ENCODE peak calls at places on chromosomes 2 and 18, in four cellular contexts. X, E, Z and L are unnamed samples.
A peak's percentile ranks its signal among the peaks of the same experiment; 100 is the strongest.

GRCh38 chr2:197145471-197146056 is 165.0 kb downstream of the ANKRD44 start:
- DNase-seq in X (no peak), E (no peak), Z (peak; percentile 20), L (no peak)

GRCh38 chr2:148959745-148960144 is 78.8 kb upstream of the LYPD6B start:
- DNase-seq in X (no peak), E (no peak), Z (no peak), L (no peak)

GRCh38 chr2:100230754-100231153 is 88.4 kb upstream of the AFF3 start:
- DNase-seq in X (no peak), E (no peak), Z (no peak), L (peak; percentile 70)

GRCh38 chr18:75309564-75309963 is 99.0 kb downstream of the TSHZ1 start:
- DNase-seq in X (no peak), E (no peak), Z (no peak), L (no peak)

GRCh38 chr2:39642054-39642742 is 23.5 kb upstream of the TMEM178A start:
- DNase-seq in X (no peak), E (peak; percentile 13), Z (no peak), L (no peak)

GRCh38 chr2:156897548-156897947 is 360.0 kb upstream of the GALNT5 start:
- DNase-seq in X (no peak), E (no peak), Z (no peak), L (no peak)

GRCh38 chr2:226649871-226650660 is 149.6 kb downstream of the IRS1 start:
- DNase-seq in X (peak; percentile 78), E (peak; percentile 97), Z (peak; percentile 82), L (peak; percentile 97)

GRCh38 chr2:128497461-128497860 is 178.8 kb upstream of the HS6ST1 start:
- DNase-seq in X (peak; percentile 25), E (no peak), Z (no peak), L (no peak)

GRCh38 chr2:161594445-161594844 is 29.8 kb upstream of the SLC4A10 start:
- DNase-seq in X (no peak), E (no peak), Z (no peak), L (no peak)

GRCh38 chr2:42105330-42106256 is 57.8 kb downstream of the PKDCC start:
- DNase-seq in X (no peak), E (no peak), Z (peak; percentile 67), L (no peak)

GRCh38 chr18:48475635-48476549 is 62.9 kb upstream of the CTIF start:
- DNase-seq in X (no peak), E (peak; percentile 67), Z (peak; percentile 35), L (peak; percentile 42)

GRCh38 chr2:65514555-65515195 is 82.3 kb upstream of the SPRED2 start:
- DNase-seq in X (no peak), E (no peak), Z (no peak), L (no peak)

GRCh38 chr2:28633739-28634138 is 117.9 kb upstream of the PPP1CB start:
- DNase-seq in X (no peak), E (no peak), Z (peak; percentile 8), L (peak; percentile 85)

GRCh38 chr18:44599409-44599808 is 81.3 kb upstream of the SETBP1 start:
- DNase-seq in X (no peak), E (no peak), Z (no peak), L (no peak)

GRCh38 chr2:239944706-239945551 is 80.2 kb downstream of the NDUFA10 start:
- DNase-seq in X (peak; percentile 55), E (no peak), Z (no peak), L (no peak)

GRCh38 chr2:226873826-226874225 is 38.0 kb downstream of the RHBDD1 start:
- DNase-seq in X (no peak), E (no peak), Z (no peak), L (no peak)

GRCh38 chr2:216590780-216591179 is 42.4 kb upstream of the IGFBP2 start:
- DNase-seq in X (peak; percentile 67), E (no peak), Z (no peak), L (no peak)

GRCh38 chr2:119216994-119217393 is 6.6 kb upstream of the STEAP3 start:
- DNase-seq in X (no peak), E (no peak), Z (no peak), L (no peak)

GRCh38 chr2:184906709-184907108 is 308.4 kb downstream of the ZNF804A start:
- DNase-seq in X (no peak), E (no peak), Z (no peak), L (no peak)

GRCh38 chr2:223469270-223470057 is 132.7 kb downstream of the SCG2 start:
- DNase-seq in X (peak; percentile 80), E (no peak), Z (peak; percentile 10), L (no peak)

GRCh38 chr2:164717000-164717597 is 95.8 kb upstream of the GRB14 start:
- DNase-seq in X (no peak), E (peak; percentile 10), Z (no peak), L (no peak)

GRCh38 chr2:36367497-36368353 is 12.1 kb downstream of the CRIM1 start:
- DNase-seq in X (no peak), E (no peak), Z (no peak), L (peak; percentile 62)

GRCh38 chr2:181364492-181365175 is 92.6 kb upstream of the ITGA4 start:
- DNase-seq in X (no peak), E (no peak), Z (no peak), L (no peak)

GRCh38 chr2:67867735-67868134 is 195.1 kb downstream of the C1D start:
- DNase-seq in X (no peak), E (no peak), Z (no peak), L (no peak)

GRCh38 chr2:174586418-174586817 is 11.2 kb downstream of the WIPF1 start:
- DNase-seq in X (no peak), E (no peak), Z (no peak), L (no peak)

GRCh38 chr2:8154936-8155335 is 526.9 kb upstream of the ID2 start:
- DNase-seq in X (no peak), E (no peak), Z (no peak), L (no peak)

GRCh38 chr2:98454073-98454472 is 9.4 kb downstream of the INPP4A start:
- DNase-seq in X (no peak), E (no peak), Z (no peak), L (no peak)
- TF ChIP-seq POLR2AphosphoS5 in X (no peak), E (no peak), Z (no peak), L (no peak)

GRCh38 chr2:15645720-15646385 is 54.2 kb downstream of the DDX1 start:
- DNase-seq in X (no peak), E (no peak), Z (no peak), L (no peak)
- H3K27ac ChIP-seq in X (no peak overlapping the region), E (no peak overlapping the region), Z (no peak overlapping the region), L (no peak overlapping the region)

DNA sequence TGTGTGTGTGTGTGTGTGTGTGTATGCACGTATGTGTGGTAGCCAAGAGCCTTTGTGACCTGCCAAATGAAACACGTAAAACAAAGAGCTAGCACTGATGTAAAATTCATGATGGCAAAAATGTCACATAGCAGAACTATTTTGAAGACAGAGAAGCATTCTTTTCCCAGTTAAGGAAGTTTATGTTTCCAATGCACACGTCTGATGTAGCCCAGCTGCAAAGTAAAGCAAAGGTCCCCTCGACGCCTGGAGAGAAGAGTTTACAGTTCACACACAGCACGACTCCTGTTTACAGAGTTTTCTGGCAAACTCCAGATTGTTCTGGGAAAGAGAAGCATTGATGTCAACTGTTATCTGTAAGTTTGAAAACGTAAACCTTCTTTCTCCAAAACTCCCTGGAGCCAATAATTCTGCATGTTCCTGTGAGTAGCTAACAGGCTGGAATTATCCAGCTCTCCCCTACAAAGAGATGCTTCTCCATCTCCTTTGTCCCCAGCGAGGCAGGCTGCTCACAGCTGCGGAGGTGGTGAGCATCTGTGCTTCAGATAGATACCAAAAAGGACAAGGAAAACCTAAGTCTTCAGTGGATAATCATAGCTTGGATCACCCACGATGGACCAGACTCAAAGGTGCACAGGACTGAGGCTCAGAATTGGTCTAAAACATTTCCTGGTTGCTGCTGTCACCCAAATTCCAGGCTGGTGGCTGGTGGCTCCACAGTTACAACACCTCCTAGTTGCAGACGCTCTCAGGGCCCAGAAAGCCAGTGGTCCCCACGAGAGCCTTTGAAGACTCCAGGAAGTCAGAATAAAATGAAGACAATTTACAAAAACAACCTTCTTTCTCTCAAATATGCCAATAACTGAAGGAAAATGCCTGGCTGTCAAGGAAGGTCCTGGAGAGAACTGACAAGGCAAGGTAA is 87.5 kb downstream of the COL6A3 start:
- DNase-seq in X (no peak), E (no peak), Z (no peak), L (no peak)
- TF ChIP-seq POLR2AphosphoS5 in X (no peak), E (no peak), Z (peak; percentile 43), L (peak; percentile 53)

GRCh38 chr18:58861853-58862252 is 2.8 kb upstream of the ZNF532 start:
- DNase-seq in X (no peak), E (no peak), Z (no peak), L (no peak)
- H3K27ac ChIP-seq in X (no peak overlapping the region), E (no peak overlapping the region), Z (peak overlapping the region; percentile 91), L (peak overlapping the region; percentile 100)

GRCh38 chr2:195490304-195490703 is 166.7 kb upstream of the SLC39A10 start:
- DNase-seq in X (no peak), E (no peak), Z (no peak), L (no peak)

GRCh38 chr2:195486520-195486919 is 170.5 kb upstream of the SLC39A10 start:
- DNase-seq in X (no peak), E (no peak), Z (no peak), L (no peak)

GRCh38 chr2:195488567-195488966 is 168.5 kb upstream of the SLC39A10 start:
- DNase-seq in X (no peak), E (no peak), Z (no peak), L (no peak)

GRCh38 chr2:195486987-195487644 is 169.9 kb upstream of the SLC39A10 start:
- DNase-seq in X (no peak), E (peak; percentile 7), Z (no peak), L (no peak)

DNA sequence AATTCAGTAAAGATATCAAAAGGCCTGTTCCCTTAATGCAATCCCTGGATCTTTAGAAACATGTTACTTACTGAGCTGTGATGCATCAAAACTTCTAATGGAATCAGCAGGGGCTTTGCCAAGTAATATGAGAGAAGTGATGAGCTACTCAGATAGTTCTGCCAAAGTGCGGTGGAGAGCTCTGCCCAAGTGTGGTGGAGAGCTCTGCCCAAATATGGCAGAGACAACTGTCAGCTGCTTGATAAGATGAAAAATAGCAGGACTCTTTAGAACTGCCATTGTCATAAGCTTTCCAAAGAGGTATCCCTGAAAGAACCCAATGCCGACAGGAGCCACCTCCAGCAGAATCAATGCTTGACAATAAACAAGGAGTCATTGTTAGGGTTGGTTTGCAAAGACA is 167.9 kb upstream of the SLC39A10 start:
- DNase-seq in X (no peak), E (no peak), Z (no peak), L (no peak)
- TF ChIP-seq POLR2AphosphoS5 in X (no peak), E (no peak), Z (no peak), L (no peak)

GRCh38 chr2:61639721-61640120 is 101.6 kb upstream of the XPO1 start:
- DNase-seq in X (no peak), E (no peak), Z (no peak), L (no peak)

GRCh38 chr2:61633250-61633649 is 95.1 kb upstream of the XPO1 start:
- DNase-seq in X (no peak), E (no peak), Z (no peak), L (no peak)

GRCh38 chr2:61640406-61640805 is 102.2 kb upstream of the XPO1 start:
- DNase-seq in X (no peak), E (no peak), Z (no peak), L (no peak)

GRCh38 chr2:61634512-61634911 is 96.4 kb upstream of the XPO1 start:
- DNase-seq in X (no peak), E (no peak), Z (no peak), L (no peak)

DNA sequence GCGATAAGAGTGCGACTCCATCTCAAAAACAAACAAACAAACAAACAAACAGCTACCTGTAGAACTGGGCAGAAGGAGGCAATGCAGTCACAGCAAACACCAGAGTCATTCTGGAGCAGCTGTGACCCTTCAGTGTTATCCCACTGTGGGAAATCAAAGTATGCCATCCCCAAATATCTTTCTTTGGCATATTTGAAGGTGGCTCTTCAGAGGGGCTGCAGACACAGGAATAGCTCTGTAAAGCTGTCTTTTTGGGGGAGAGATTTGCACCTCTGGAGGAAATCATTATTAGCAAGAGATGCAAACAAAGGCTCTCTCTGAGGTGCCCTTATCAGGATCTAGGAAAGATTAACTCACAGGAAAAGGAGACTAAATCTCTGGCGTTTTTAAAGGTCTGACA is 98.5 kb upstream of the XPO1 start:
- DNase-seq in X (no peak), E (no peak), Z (no peak), L (no peak)
- H3K27ac ChIP-seq in X (no peak overlapping the region), E (no peak overlapping the region), Z (no peak overlapping the region), L (no peak overlapping the region)